ENCODE peak calls at places on chromosomes 12 and 14, in four cellular contexts. One of them, this sample, is unnamed.

GRCh38 chr12:99658950-99659349 is 11.4 kb downstream of the GARIN6 start:
- DNase-seq in astrocyte of the spinal cord: peak
- DNase-seq in NB4: peak
- DNase-seq in head of caudate nucleus: no peak
- DNase-seq in this sample: no peak

GRCh38 chr14:23366163-23366921 is 1.4 kb upstream of the EFS start:
- DNase-seq in astrocyte of the spinal cord: peak
- DNase-seq in NB4: no peak
- DNase-seq in head of caudate nucleus: peak
- DNase-seq in this sample: peak

GRCh38 chr14:21825147-21825743 is 151.6 kb upstream of the OR4E1 start:
- DNase-seq in astrocyte of the spinal cord: peak
- DNase-seq in NB4: peak
- DNase-seq in head of caudate nucleus: peak
- DNase-seq in this sample: peak

GRCh38 chr12:94777936-94778335 is 127.6 kb upstream of the TMCC3 start:
- DNase-seq in astrocyte of the spinal cord: no peak
- DNase-seq in NB4: no peak
- DNase-seq in head of caudate nucleus: no peak
- DNase-seq in this sample: no peak

GRCh38 chr12:57864811-57865751 is 18.6 kb upstream of the CTDSP2 start:
- DNase-seq in astrocyte of the spinal cord: peak
- DNase-seq in NB4: peak
- DNase-seq in head of caudate nucleus: peak
- DNase-seq in this sample: peak

GRCh38 chr14:62126885-62127478 is 364.8 kb downstream of the SNAPC1 start:
- DNase-seq in astrocyte of the spinal cord: peak
- DNase-seq in NB4: peak
- DNase-seq in head of caudate nucleus: no peak
- DNase-seq in this sample: peak

GRCh38 chr12:14949631-14950030 is 11.3 kb upstream of the ERP27 start:
- DNase-seq in astrocyte of the spinal cord: no peak
- DNase-seq in NB4: no peak
- DNase-seq in head of caudate nucleus: no peak
- DNase-seq in this sample: no peak

GRCh38 chr12:115155665-115156645 is 472.0 kb upstream of the TBX3 start:
- DNase-seq in astrocyte of the spinal cord: peak
- DNase-seq in NB4: no peak
- DNase-seq in head of caudate nucleus: no peak
- DNase-seq in this sample: peak

GRCh38 chr12:114611145-114612018 is 72.6 kb downstream of the TBX3 start:
- DNase-seq in astrocyte of the spinal cord: no peak
- DNase-seq in NB4: no peak
- DNase-seq in head of caudate nucleus: no peak
- DNase-seq in this sample: no peak

GRCh38 chr12:91355150-91356006 is 172.8 kb upstream of the DCN start:
- DNase-seq in astrocyte of the spinal cord: peak
- DNase-seq in NB4: peak
- DNase-seq in head of caudate nucleus: peak
- DNase-seq in this sample: peak

GRCh38 chr12:25518512-25518911 is 34.6 kb downstream of the LMNTD1 start:
- DNase-seq in astrocyte of the spinal cord: peak
- DNase-seq in NB4: peak
- DNase-seq in head of caudate nucleus: no peak
- DNase-seq in this sample: peak

GRCh38 chr12:77696183-77696582 is 134.5 kb upstream of the NAV3 start:
- DNase-seq in astrocyte of the spinal cord: no peak
- DNase-seq in NB4: peak
- DNase-seq in head of caudate nucleus: no peak
- DNase-seq in this sample: no peak

GRCh38 chr12:111596985-111597730 is 2.0 kb downstream of the ATXN2 start:
- DNase-seq in astrocyte of the spinal cord: peak
- DNase-seq in NB4: peak
- DNase-seq in head of caudate nucleus: peak
- DNase-seq in this sample: peak

GRCh38 chr12:51187370-51187987 is 14.5 kb upstream of the TFCP2 start:
- DNase-seq in astrocyte of the spinal cord: no peak
- DNase-seq in NB4: no peak
- DNase-seq in head of caudate nucleus: no peak
- DNase-seq in this sample: no peak

GRCh38 chr14:58298477-58298879 is at the start of gene ARID4A:
- DNase-seq in astrocyte of the spinal cord: no peak
- DNase-seq in NB4: no peak
- DNase-seq in head of caudate nucleus: peak
- DNase-seq in this sample: no peak

GRCh38 chr12:6961278-6961694 is 9.2 kb downstream of the PHB2 start:
- DNase-seq in astrocyte of the spinal cord: no peak
- DNase-seq in NB4: peak
- DNase-seq in head of caudate nucleus: peak
- DNase-seq in this sample: peak

GRCh38 chr12:94644141-94644575 is 6.2 kb downstream of the TMCC3 start:
- DNase-seq in astrocyte of the spinal cord: peak
- DNase-seq in NB4: peak
- DNase-seq in head of caudate nucleus: no peak
- DNase-seq in this sample: peak

GRCh38 chr12:111976860-111977259 is 36.1 kb downstream of the TMEM116 start:
- DNase-seq in astrocyte of the spinal cord: no peak
- DNase-seq in NB4: no peak
- DNase-seq in head of caudate nucleus: no peak
- DNase-seq in this sample: no peak

GRCh38 chr14:60845523-60845922 is 111.0 kb downstream of the MNAT1 start:
- DNase-seq in astrocyte of the spinal cord: no peak
- DNase-seq in NB4: peak
- DNase-seq in head of caudate nucleus: no peak
- DNase-seq in this sample: no peak

GRCh38 chr14:99541677-99542470 is 60.7 kb downstream of the CCNK start:
- DNase-seq in astrocyte of the spinal cord: no peak
- DNase-seq in NB4: peak
- DNase-seq in head of caudate nucleus: no peak
- DNase-seq in this sample: no peak

GRCh38 chr12:121939190-121939589 is 20.8 kb downstream of the CFAP251 start:
- DNase-seq in astrocyte of the spinal cord: no peak
- DNase-seq in NB4: no peak
- DNase-seq in head of caudate nucleus: no peak
- DNase-seq in this sample: no peak

GRCh38 chr14:30657606-30658163 is 35.6 kb downstream of the SCFD1 start:
- DNase-seq in astrocyte of the spinal cord: peak
- DNase-seq in NB4: peak
- DNase-seq in head of caudate nucleus: no peak
- DNase-seq in this sample: no peak

GRCh38 chr12:3203713-3204112 is 126.5 kb downstream of the TSPAN9 start:
- DNase-seq in astrocyte of the spinal cord: no peak
- DNase-seq in NB4: no peak
- DNase-seq in head of caudate nucleus: no peak
- DNase-seq in this sample: no peak

GRCh38 chr12:76446090-76446489 is 97.9 kb upstream of the BBS10 start:
- DNase-seq in astrocyte of the spinal cord: no peak
- DNase-seq in NB4: no peak
- DNase-seq in head of caudate nucleus: no peak
- DNase-seq in this sample: no peak

GRCh38 chr14:39368261-39368959 is 63.8 kb downstream of the FBXO33 start:
- DNase-seq in astrocyte of the spinal cord: peak
- DNase-seq in NB4: peak
- DNase-seq in head of caudate nucleus: peak
- DNase-seq in this sample: peak

GRCh38 chr14:96204151-96205058 is at the start of gene BDKRB2:
- DNase-seq in astrocyte of the spinal cord: peak
- DNase-seq in NB4: peak
- DNase-seq in head of caudate nucleus: peak
- DNase-seq in this sample: peak

GRCh38 chr12:1846421-1847405 is 26.3 kb downstream of the LRTM2 start:
- DNase-seq in astrocyte of the spinal cord: no peak
- DNase-seq in NB4: peak
- DNase-seq in head of caudate nucleus: no peak
- DNase-seq in this sample: no peak

GRCh38 chr12:109910969-109911348 is 10.9 kb downstream of the TCHP start:
- DNase-seq in astrocyte of the spinal cord: peak
- DNase-seq in NB4: peak
- DNase-seq in head of caudate nucleus: no peak
- DNase-seq in this sample: peak